ENCODE peak calls at places on chromosomes 11 and 22, in four cellular contexts. One of them, this sample, is unnamed.

GRCh38 chr22:35119494-35119893 is 53.5 kb downstream of the ISX start:
- DNase-seq in neural progenitor cell: no peak
- DNase-seq in astrocyte of the spinal cord: no peak
- DNase-seq in endothelial cell: no peak
- DNase-seq in this sample: no peak

GRCh38 chr11:110431212-110432073 is 1.7 kb downstream of the FDX1 start:
- DNase-seq in astrocyte of the spinal cord: peak
- DNase-seq in endothelial cell: no peak
- DNase-seq in neural progenitor cell: peak
- DNase-seq in this sample: no peak

GRCh38 chr11:99739464-99740089 is 718.8 kb downstream of the CNTN5 start:
- DNase-seq in endothelial cell: peak
- DNase-seq in astrocyte of the spinal cord: peak
- DNase-seq in neural progenitor cell: peak
- DNase-seq in this sample: peak

GRCh38 chr22:45155050-45155840 is 8.5 kb upstream of the NUP50 start:
- DNase-seq in astrocyte of the spinal cord: peak
- DNase-seq in endothelial cell: no peak
- DNase-seq in neural progenitor cell: no peak
- DNase-seq in this sample: no peak

GRCh38 chr11:130159657-130160459 is at the start of gene ST14:
- DNase-seq in endothelial cell: peak
- DNase-seq in neural progenitor cell: peak
- DNase-seq in astrocyte of the spinal cord: no peak
- DNase-seq in this sample: peak

GRCh38 chr11:47328449-47329390 is 23.8 kb downstream of the MYBPC3 start:
- DNase-seq in astrocyte of the spinal cord: no peak
- DNase-seq in neural progenitor cell: no peak
- DNase-seq in endothelial cell: no peak
- DNase-seq in this sample: no peak

GRCh38 chr11:10304495-10305261 is at the start of gene ADM:
- DNase-seq in endothelial cell: peak
- DNase-seq in astrocyte of the spinal cord: peak
- DNase-seq in neural progenitor cell: peak
- DNase-seq in this sample: peak

GRCh38 chr22:31970490-31971444 is 26.4 kb downstream of the YWHAH start:
- DNase-seq in astrocyte of the spinal cord: peak
- DNase-seq in endothelial cell: peak
- DNase-seq in neural progenitor cell: peak
- DNase-seq in this sample: peak

GRCh38 chr11:106986673-106987072 is 31.6 kb downstream of the GUCY1A2 start:
- DNase-seq in astrocyte of the spinal cord: no peak
- DNase-seq in endothelial cell: no peak
- DNase-seq in neural progenitor cell: no peak
- DNase-seq in this sample: no peak

GRCh38 chr11:66288138-66288865 is 641 bp downstream of the YIF1A start:
- DNase-seq in neural progenitor cell: no peak
- DNase-seq in astrocyte of the spinal cord: peak
- DNase-seq in endothelial cell: no peak
- DNase-seq in this sample: no peak

GRCh38 chr11:103892603-103893002 is 143.8 kb upstream of the DDI1 start:
- DNase-seq in neural progenitor cell: no peak
- DNase-seq in astrocyte of the spinal cord: peak
- DNase-seq in endothelial cell: no peak
- DNase-seq in this sample: no peak

GRCh38 chr11:65646921-65647701 is 9.2 kb downstream of the SIPA1 start:
- DNase-seq in astrocyte of the spinal cord: peak
- DNase-seq in endothelial cell: peak
- DNase-seq in neural progenitor cell: peak
- DNase-seq in this sample: peak

GRCh38 chr11:124917115-124917637 is 1.9 kb upstream of the HEPN1 start:
- DNase-seq in neural progenitor cell: no peak
- DNase-seq in endothelial cell: no peak
- DNase-seq in astrocyte of the spinal cord: peak
- DNase-seq in this sample: no peak

GRCh38 chr11:16154715-16155396 is 201.5 kb downstream of the SOX6 start:
- DNase-seq in astrocyte of the spinal cord: peak
- DNase-seq in endothelial cell: no peak
- DNase-seq in neural progenitor cell: no peak
- DNase-seq in this sample: no peak

GRCh38 chr11:58055806-58056401 is 25.2 kb downstream of the OR6Q1 start:
- DNase-seq in endothelial cell: no peak
- DNase-seq in neural progenitor cell: no peak
- DNase-seq in astrocyte of the spinal cord: no peak
- DNase-seq in this sample: no peak
- TF ChIP-seq CTCF in endothelial cell: no peak
- TF ChIP-seq CTCF in neural progenitor cell: no peak
- TF ChIP-seq CTCF in astrocyte of the spinal cord: no peak
- TF ChIP-seq CTCF in this sample: no peak

GRCh38 chr11:68804786-68805185 is 36.9 kb downstream of the CPT1A start:
- DNase-seq in neural progenitor cell: no peak
- DNase-seq in astrocyte of the spinal cord: no peak
- DNase-seq in endothelial cell: no peak
- DNase-seq in this sample: no peak
- TF ChIP-seq CTCF in neural progenitor cell: peak
- TF ChIP-seq CTCF in astrocyte of the spinal cord: no peak
- TF ChIP-seq CTCF in endothelial cell: no peak
- TF ChIP-seq CTCF in this sample: no peak

DNA sequence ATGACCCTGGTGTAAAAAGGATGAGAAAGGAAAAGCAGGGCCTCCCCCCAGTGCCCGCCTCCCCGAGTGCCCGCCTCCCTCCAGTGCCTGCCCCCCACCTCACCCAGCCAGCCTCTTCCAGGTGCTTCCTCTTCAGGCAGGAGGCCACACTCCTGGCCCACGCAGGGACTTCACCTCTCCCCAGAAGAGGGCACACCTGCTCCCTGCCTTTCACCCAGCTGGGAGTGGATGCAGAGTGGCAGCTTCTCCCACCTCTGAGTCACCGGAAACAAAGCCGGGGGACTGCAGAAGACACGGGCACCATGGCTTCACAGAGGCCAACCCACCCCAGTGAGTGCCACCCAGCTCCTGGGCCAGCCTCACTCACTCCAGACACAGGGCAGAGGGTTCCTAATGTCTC is 16.1 kb downstream of the CPT1A start:
- DNase-seq in endothelial cell: no peak
- DNase-seq in astrocyte of the spinal cord: no peak
- DNase-seq in neural progenitor cell: peak
- DNase-seq in this sample: no peak
- TF ChIP-seq CTCF in endothelial cell: no peak
- TF ChIP-seq CTCF in astrocyte of the spinal cord: no peak
- TF ChIP-seq CTCF in neural progenitor cell: peak
- TF ChIP-seq CTCF in this sample: no peak

GRCh38 chr22:19113429-19113828 is 8.8 kb downstream of the DGCR2 start:
- DNase-seq in neural progenitor cell: no peak
- DNase-seq in endothelial cell: no peak
- DNase-seq in astrocyte of the spinal cord: no peak
- DNase-seq in this sample: no peak
- TF ChIP-seq CTCF in neural progenitor cell: no peak
- TF ChIP-seq CTCF in endothelial cell: no peak
- TF ChIP-seq CTCF in astrocyte of the spinal cord: no peak
- TF ChIP-seq CTCF in this sample: no peak

DNA sequence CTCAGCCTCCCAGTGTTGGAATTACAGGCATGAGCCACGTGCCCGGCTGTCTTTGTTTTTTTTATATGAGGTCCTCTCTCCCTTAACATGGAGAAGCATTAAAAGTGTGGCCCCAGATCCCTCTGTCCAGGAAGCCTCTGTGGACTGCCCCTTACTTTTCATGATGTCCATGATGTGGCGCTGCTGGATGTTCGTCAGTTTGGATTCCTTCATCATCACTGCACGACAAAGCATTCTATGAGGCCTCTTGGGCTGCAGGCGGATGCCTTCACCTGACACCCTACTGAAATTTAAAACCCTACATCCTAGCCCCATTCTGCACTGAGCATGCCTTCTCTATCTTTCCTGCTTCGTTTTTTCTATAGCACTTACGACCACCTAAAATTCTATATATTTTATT is 2.1 kb downstream of the C22orf23 start:
- DNase-seq in neural progenitor cell: peak
- DNase-seq in astrocyte of the spinal cord: no peak
- DNase-seq in endothelial cell: no peak
- DNase-seq in this sample: no peak
- TF ChIP-seq CTCF in neural progenitor cell: peak
- TF ChIP-seq CTCF in astrocyte of the spinal cord: no peak
- TF ChIP-seq CTCF in endothelial cell: no peak
- TF ChIP-seq CTCF in this sample: no peak

GRCh38 chr11:32279672-32280071 is 155.7 kb downstream of the WT1 start:
- DNase-seq in endothelial cell: peak
- DNase-seq in astrocyte of the spinal cord: no peak
- DNase-seq in neural progenitor cell: peak
- DNase-seq in this sample: peak
- TF ChIP-seq CTCF in endothelial cell: peak
- TF ChIP-seq CTCF in astrocyte of the spinal cord: peak
- TF ChIP-seq CTCF in neural progenitor cell: peak
- TF ChIP-seq CTCF in this sample: peak

GRCh38 chr22:36326178-36327161 is 61.3 kb downstream of the MYH9 start:
- DNase-seq in endothelial cell: no peak
- DNase-seq in neural progenitor cell: no peak
- DNase-seq in astrocyte of the spinal cord: no peak
- DNase-seq in this sample: no peak
- TF ChIP-seq CTCF in endothelial cell: no peak
- TF ChIP-seq CTCF in neural progenitor cell: no peak
- TF ChIP-seq CTCF in astrocyte of the spinal cord: no peak
- TF ChIP-seq CTCF in this sample: no peak

DNA sequence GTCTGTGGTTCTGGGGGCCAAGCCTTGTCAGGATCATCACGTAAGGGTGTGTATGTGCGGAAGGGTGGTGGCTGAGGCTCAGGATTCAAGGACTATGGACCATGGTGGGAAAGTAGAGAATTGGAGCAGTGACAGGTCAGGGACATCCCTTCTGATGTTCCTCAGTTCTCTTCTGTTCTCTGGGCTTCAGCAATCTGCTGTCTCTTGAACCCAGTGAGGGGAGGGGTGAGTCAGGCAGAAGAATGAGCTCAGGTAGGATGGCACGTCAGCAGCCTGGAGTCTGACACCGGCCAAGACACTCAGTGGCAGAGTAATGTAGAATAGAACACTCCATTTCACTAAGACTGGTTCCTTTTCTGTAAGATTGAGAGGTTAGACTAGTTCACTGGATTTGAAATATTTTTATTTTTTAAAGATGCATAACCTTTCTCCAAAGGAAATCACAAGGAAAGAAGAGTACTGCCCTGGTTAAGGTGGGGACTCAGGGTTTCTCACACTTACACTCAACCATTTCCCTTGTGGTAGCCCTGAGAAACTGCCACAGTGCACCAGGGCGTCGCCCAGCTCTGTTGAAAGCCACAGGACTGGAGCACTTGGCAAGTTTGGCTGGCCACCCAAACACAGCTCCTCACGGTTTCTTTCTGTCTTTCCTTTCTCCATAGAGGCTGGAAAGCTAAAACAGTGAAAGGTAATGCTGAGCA is 23.2 kb upstream of the MICAL2 start:
- DNase-seq in astrocyte of the spinal cord: peak
- DNase-seq in endothelial cell: no peak
- DNase-seq in neural progenitor cell: no peak
- DNase-seq in this sample: no peak
- TF ChIP-seq CTCF in astrocyte of the spinal cord: peak
- TF ChIP-seq CTCF in endothelial cell: no peak
- TF ChIP-seq CTCF in neural progenitor cell: no peak
- TF ChIP-seq CTCF in this sample: no peak

GRCh38 chr22:23001463-23001862 is 68.9 kb upstream of the GNAZ start:
- DNase-seq in endothelial cell: no peak
- DNase-seq in neural progenitor cell: no peak
- DNase-seq in astrocyte of the spinal cord: no peak
- DNase-seq in this sample: no peak

GRCh38 chr22:23000657-23001439 is 69.5 kb upstream of the GNAZ start:
- DNase-seq in neural progenitor cell: no peak
- DNase-seq in astrocyte of the spinal cord: no peak
- DNase-seq in endothelial cell: no peak
- DNase-seq in this sample: no peak

GRCh38 chr22:22997988-22998387 is 72.3 kb upstream of the GNAZ start:
- DNase-seq in astrocyte of the spinal cord: no peak
- DNase-seq in neural progenitor cell: no peak
- DNase-seq in endothelial cell: no peak
- DNase-seq in this sample: no peak

GRCh38 chr22:22999473-22999872 is 70.8 kb upstream of the GNAZ start:
- DNase-seq in neural progenitor cell: no peak
- DNase-seq in endothelial cell: no peak
- DNase-seq in astrocyte of the spinal cord: no peak
- DNase-seq in this sample: no peak

DNA sequence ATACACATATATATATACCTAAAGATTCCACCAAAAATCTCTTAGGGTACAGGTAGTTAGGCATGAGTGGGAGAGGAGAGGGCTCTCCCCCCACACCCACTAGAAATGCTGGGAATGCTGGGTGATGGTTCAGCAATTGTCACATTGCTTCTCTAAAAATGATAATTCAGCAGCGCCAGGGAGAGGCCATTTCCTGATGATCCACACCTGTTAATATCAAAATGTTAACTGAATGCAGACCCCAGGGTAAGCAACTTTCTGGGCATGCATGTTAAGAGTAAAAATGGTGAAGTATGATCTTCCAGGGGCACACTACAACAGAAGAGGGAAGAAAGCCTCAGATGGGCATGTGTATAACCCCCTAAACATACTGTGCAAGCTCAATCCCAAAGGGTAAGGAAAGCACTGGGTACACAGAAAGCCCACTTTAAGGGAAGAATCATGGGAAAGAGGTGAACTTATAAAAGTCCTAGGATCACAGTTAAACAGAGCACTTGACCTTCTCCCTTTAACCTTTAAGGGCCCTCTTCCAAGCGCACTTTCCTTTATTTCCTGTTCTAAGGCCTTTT is 67.6 kb upstream of the GNAZ start:
- DNase-seq in astrocyte of the spinal cord: no peak
- DNase-seq in endothelial cell: no peak
- DNase-seq in neural progenitor cell: no peak
- DNase-seq in this sample: no peak
- TF ChIP-seq CTCF in astrocyte of the spinal cord: no peak
- TF ChIP-seq CTCF in endothelial cell: no peak
- TF ChIP-seq CTCF in neural progenitor cell: no peak
- TF ChIP-seq CTCF in this sample: no peak

This sample was measured in nephron progenitor cell.